ENCODE peak calls at places on chromosome 14, in seven cellular contexts. Y is GM23248; Q is cardiac muscle cell; U is CD4-positive, alpha-beta T cell; I is HCT116; C is iPS DF 6.9; J is Peyer's patch. A is an unnamed sample. For H3K27me3, the result is how much of the 10 kb centered on the place peaks cover.

GRCh38 chr14:91889477-91890211 is 22.3 kb upstream of the TC2N start:
- DNase-seq in Y (no peak), Q (no peak), U (no peak), I (no peak), C (no peak), J (peak), A (no peak)

GRCh38 chr14:49640540-49641417 is 5.7 kb upstream of the DNAAF2 start:
- DNase-seq in Y (no peak), Q (no peak), U (no peak), I (no peak), C (no peak), J (peak), A (no peak)

GRCh38 chr14:104399432-104400155 is 180.0 kb upstream of the C14orf180 start:
- DNase-seq in Y (no peak), Q (no peak), U (peak), I (no peak), C (no peak), J (no peak), A (no peak)

GRCh38 chr14:22866874-22867273 is 4.7 kb upstream of the LRP10 start:
- DNase-seq in Y (no peak), Q (no peak), U (no peak), I (no peak), C (no peak), J (no peak), A (no peak)

GRCh38 chr14:31173120-31173837 is 34.3 kb downstream of the HECTD1 start:
- DNase-seq in Y (no peak), Q (no peak), U (no peak), I (no peak), C (no peak), J (no peak), A (no peak)

GRCh38 chr14:77593501-77593911 is 22.9 kb downstream of the SPTLC2 start:
- DNase-seq in Y (peak), Q (peak), U (no peak), I (no peak), C (no peak), J (no peak), A (no peak)

GRCh38 chr14:51041853-51042252 is 53.1 kb downstream of the TRIM9 start:
- DNase-seq in Y (no peak), Q (no peak), U (no peak), I (no peak), C (no peak), J (no peak), A (no peak)

GRCh38 chr14:103871596-103872480 is 24.5 kb upstream of the PPP1R13B start:
- DNase-seq in Y (peak), Q (peak), U (peak), I (no peak), C (no peak), J (peak), A (peak)

GRCh38 chr14:68734231-68734732 is 58.6 kb downstream of the ZFP36L1 start:
- DNase-seq in Y (no peak), Q (no peak), U (peak), I (no peak), C (no peak), J (no peak), A (no peak)

GRCh38 chr14:35221462-35221861 is 70.7 kb upstream of the PSMA6 start:
- DNase-seq in Y (peak), Q (no peak), U (no peak), I (no peak), C (no peak), J (no peak), A (no peak)

GRCh38 chr14:75984674-75985073 is 889 bp upstream of the IFT43 start:
- DNase-seq in Y (no peak), Q (no peak), U (no peak), I (no peak), C (no peak), J (no peak), A (no peak)

GRCh38 chr14:37253905-37254304 is 56.2 kb downstream of the MIPOL1 start:
- DNase-seq in Y (peak), Q (peak), U (no peak), I (no peak), C (no peak), J (no peak), A (peak)

GRCh38 chr14:77257700-77258099 is 13.3 kb downstream of the NGB start:
- DNase-seq in Y (no peak), Q (no peak), U (no peak), I (no peak), C (no peak), J (no peak), A (no peak)

GRCh38 chr14:56216631-56217379 is 98.6 kb downstream of the PELI2 start:
- DNase-seq in Y (peak), Q (peak), U (peak), I (no peak), C (no peak), J (peak), A (peak)

GRCh38 chr14:68668531-68668930 is 124.3 kb downstream of the ZFP36L1 start:
- DNase-seq in Y (no peak), Q (no peak), U (no peak), I (no peak), C (no peak), J (peak), A (no peak)

GRCh38 chr14:94611179-94611578 is 1.0 kb upstream of the SERPINA3 start:
- DNase-seq in Y (no peak), Q (no peak), U (no peak), I (no peak), C (no peak), J (no peak), A (no peak)

GRCh38 chr14:46550836-46551235 is 100.7 kb downstream of the RPL10L start:
- DNase-seq in Y (no peak), Q (no peak), U (no peak), I (no peak), C (no peak), J (no peak), A (no peak)

GRCh38 chr14:51147183-51147582 is 52.3 kb upstream of the TRIM9 start:
- DNase-seq in Y (peak), Q (peak), U (no peak), I (no peak), C (no peak), J (no peak), A (no peak)

GRCh38 chr14:67934087-67934486 is 114.5 kb downstream of the RAD51B start:
- DNase-seq in Y (peak), Q (peak), U (no peak), I (peak), C (peak), J (peak), A (peak)

GRCh38 chr14:75982724-75983358 is 1.0 kb upstream of the TGFB3 start:
- DNase-seq in Y (peak), Q (peak), U (no peak), I (no peak), C (no peak), J (peak), A (peak)

GRCh38 chr14:35444104-35444503 is 39.6 kb upstream of the NFKBIA start:
- DNase-seq in Y (no peak), Q (no peak), U (no peak), I (no peak), C (no peak), J (no peak), A (no peak)

GRCh38 chr14:39050389-39050788 is 52.6 kb downstream of the SEC23A start:
- DNase-seq in Y (peak), Q (peak), U (no peak), I (no peak), C (no peak), J (no peak), A (no peak)

GRCh38 chr14:34030864-34031263 is 80.0 kb upstream of the EGLN3 start:
- DNase-seq in Y (peak), Q (peak), U (no peak), I (no peak), C (no peak), J (peak), A (peak)

GRCh38 chr14:23078692-23079116 is 16.2 kb downstream of the ACIN1 start:
- DNase-seq in Y (peak), Q (peak), U (no peak), I (no peak), C (no peak), J (peak), A (peak)

GRCh38 chr14:90239139-90239538 is 17.2 kb upstream of the PSMC1 start:
- DNase-seq in Y (no peak), Q (peak), U (no peak), I (peak), C (no peak), J (no peak), A (no peak)

GRCh38 chr14:66638688-66639087 is 130.7 kb downstream of the GPHN start:
- DNase-seq in Y (peak), Q (peak), U (no peak), I (no peak), C (no peak), J (no peak), A (no peak)

GRCh38 chr14:69633238-69633637 is 21.8 kb downstream of the SUSD6 start:
- DNase-seq in Y (no peak), Q (no peak), U (no peak), I (no peak), C (no peak), J (no peak), A (no peak)

GRCh38 chr14:68942281-68943035 is 36.6 kb downstream of the ACTN1 start:
- DNase-seq in Y (no peak), Q (peak), U (no peak), I (no peak), C (no peak), J (no peak), A (no peak)

GRCh38 chr14:75295491-75296338 is 17.1 kb downstream of the FOS start:
- DNase-seq in Y (peak), Q (peak), U (peak), I (no peak), C (no peak), J (peak), A (peak)

GRCh38 chr14:68379510-68380303 is 413.2 kb downstream of the ZFP36L1 start:
- DNase-seq in Y (peak), Q (no peak), U (peak), I (no peak), C (no peak), J (peak), A (no peak)

GRCh38 chr14:72559227-72559626 is 334.7 kb downstream of the DPF3 start:
- DNase-seq in Y (no peak), Q (no peak), U (no peak), I (no peak), C (no peak), J (no peak), A (no peak)

GRCh38 chr14:68621400-68622365 is 171.2 kb downstream of the ZFP36L1 start:
- DNase-seq in Y (peak), Q (peak), U (no peak), I (no peak), C (no peak), J (peak), A (no peak)

GRCh38 chr14:38866461-38866860 is 236.6 kb downstream of the SEC23A start:
- DNase-seq in Y (no peak), Q (no peak), U (no peak), I (no peak), C (no peak), J (no peak), A (no peak)

GRCh38 chr14:80364274-80364673 is 153.0 kb upstream of the DIO2 start:
- DNase-seq in Y (peak), Q (peak), U (no peak), I (no peak), C (no peak), J (no peak), A (no peak)

GRCh38 chr14:50233335-50234250 is 2.2 kb upstream of the SOS2 start:
- DNase-seq in Y (no peak), Q (no peak), U (no peak), I (no peak), C (no peak), J (no peak), A (no peak)

GRCh38 chr14:26381405-26381804 is 216.4 kb downstream of the NOVA1 start:
- DNase-seq in Y (no peak), Q (no peak), U (no peak), I (no peak), C (no peak), J (no peak), A (no peak)

GRCh38 chr14:76844223-76844622 is 18.0 kb downstream of the LRRC74A start:
- DNase-seq in Y (peak), Q (peak), U (peak), I (peak), C (no peak), J (peak), A (peak)

GRCh38 chr14:60514378-60515243 is 5.7 kb downstream of the SIX6 start:
- DNase-seq in Y (peak), Q (peak), U (no peak), I (no peak), C (no peak), J (no peak), A (no peak)

GRCh38 chr14:60510976-60511599 is 2.1 kb downstream of the SIX6 start:
- DNase-seq in Y (no peak), Q (no peak), U (no peak), I (no peak), C (no peak), J (no peak), A (no peak)

GRCh38 chr14:60515244-60515695 is 6.3 kb downstream of the SIX6 start:
- DNase-seq in Y (no peak), Q (no peak), U (no peak), I (no peak), C (no peak), J (no peak), A (no peak)

GRCh38 chr14:60510254-60510975 is 1.5 kb downstream of the SIX6 start:
- DNase-seq in Y (no peak), Q (no peak), U (no peak), I (no peak), C (no peak), J (no peak), A (no peak)

DNA sequence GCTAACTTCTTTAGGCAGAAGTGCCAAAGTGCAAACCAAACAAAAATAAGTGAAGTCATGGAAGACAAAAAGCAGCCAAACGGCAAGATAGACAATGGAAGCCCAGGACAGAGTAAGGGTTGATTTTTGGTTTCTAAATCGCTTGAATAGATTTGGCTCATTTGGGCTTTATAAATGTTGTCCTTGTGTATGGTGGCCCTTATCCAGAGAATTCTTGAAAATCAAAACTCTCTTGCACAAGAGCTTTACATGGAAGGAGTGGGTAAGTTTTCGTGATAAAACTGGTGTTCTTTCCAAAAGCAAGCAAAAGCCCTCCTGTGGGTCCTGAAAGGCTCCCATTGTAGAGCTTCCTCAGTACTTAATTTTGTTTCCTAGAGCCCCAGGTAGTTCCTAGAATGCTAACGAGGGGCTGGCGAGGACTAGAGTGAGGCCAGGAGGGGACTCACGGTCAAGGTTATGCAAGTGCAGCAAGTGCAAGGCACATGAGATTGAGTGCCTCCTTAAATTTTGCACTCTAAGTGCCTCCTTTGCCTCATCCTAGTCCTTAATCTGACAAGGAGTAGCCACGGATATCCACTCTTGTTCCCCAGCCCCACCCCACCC is 4.1 kb downstream of the SIX6 start:
- DNase-seq in Y (no peak), Q (no peak), U (no peak), I (no peak), C (no peak), J (no peak), A (no peak)
- H3K27me3 ChIP-seq in Y (half or more), Q (half or more), U (half or more), I (under half), C (half or more), J (half or more), A (half or more)

GRCh38 chr14:65604535-65604934 is 192.0 kb downstream of the FUT8 start:
- DNase-seq in Y (no peak), Q (no peak), U (no peak), I (no peak), C (no peak), J (no peak), A (no peak)
- H3K27me3 ChIP-seq in Y (under half), Q (under half), U (under half), I (under half), C (under half), J (under half), A (under half)

DNA sequence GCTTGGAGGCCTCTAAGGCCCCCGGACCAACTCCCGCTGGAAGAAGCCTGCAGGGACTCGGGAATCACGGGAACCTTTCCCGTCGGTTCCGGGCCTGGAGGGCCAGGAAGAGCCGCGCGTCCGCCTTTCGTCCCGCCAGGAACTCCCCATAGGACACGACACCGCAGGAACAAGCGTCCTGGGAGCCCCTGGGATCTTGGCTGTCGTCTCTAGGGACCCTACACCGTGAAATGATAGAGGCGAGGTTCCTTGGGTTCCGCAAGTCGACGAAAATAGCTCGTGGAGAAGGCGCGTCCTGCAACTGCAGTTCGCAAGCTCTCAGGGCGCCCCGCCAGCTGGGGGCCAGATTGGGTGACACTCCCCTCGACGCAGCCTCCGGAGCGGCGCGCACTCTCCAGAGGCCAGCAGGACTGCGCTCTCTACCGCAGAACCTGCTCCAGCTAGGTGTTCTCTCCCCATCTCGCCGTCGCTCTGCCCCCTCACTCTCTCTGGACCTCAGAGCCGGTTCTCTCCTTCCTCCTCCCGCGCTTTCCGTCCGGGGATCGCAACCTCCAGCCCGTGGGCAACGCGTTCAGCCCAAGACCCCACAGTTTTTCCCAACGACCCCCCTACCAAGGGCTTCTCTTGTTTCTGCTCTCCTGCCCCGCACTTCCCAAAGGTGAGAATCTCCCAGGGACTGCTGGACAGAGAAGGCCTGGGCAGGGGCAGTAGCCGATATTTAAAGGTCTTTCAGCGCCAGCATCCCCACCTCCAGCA is 776 bp downstream of the BMP4 start:
- DNase-seq in Y (peak), Q (peak), U (no peak), I (no peak), C (no peak), J (peak), A (peak)
- H3K27me3 ChIP-seq in Y (half or more), Q (half or more), U (half or more), I (under half), C (under half), J (under half), A (under half)

GRCh38 chr14:93228550-93228949 is 21.5 kb downstream of the UBR7 start:
- DNase-seq in Y (no peak), Q (no peak), U (no peak), I (no peak), C (no peak), J (no peak), A (no peak)
- H3K27me3 ChIP-seq in Y (under half), Q (under half), U (under half), I (under half), C (under half), J (under half), A (under half)

GRCh38 chr14:60646202-60646886 is 2.9 kb downstream of the SIX1 start:
- DNase-seq in Y (peak), Q (no peak), U (no peak), I (no peak), C (no peak), J (no peak), A (no peak)

GRCh38 chr14:60647081-60647836 is 2.0 kb downstream of the SIX1 start:
- DNase-seq in Y (peak), Q (peak), U (no peak), I (no peak), C (no peak), J (no peak), A (no peak)

GRCh38 chr14:60643443-60644402 is 5.6 kb downstream of the SIX1 start:
- DNase-seq in Y (peak), Q (no peak), U (no peak), I (no peak), C (no peak), J (no peak), A (no peak)

GRCh38 chr14:60642790-60643397 is 6.4 kb downstream of the SIX1 start:
- DNase-seq in Y (no peak), Q (no peak), U (no peak), I (no peak), C (no peak), J (no peak), A (no peak)

GRCh38 chr14:60645191-60645590 is 4.1 kb downstream of the SIX1 start:
- DNase-seq in Y (peak), Q (no peak), U (no peak), I (no peak), C (no peak), J (no peak), A (no peak)
- H3K27me3 ChIP-seq in Y (under half), Q (half or more), U (half or more), I (under half), C (half or more), J (half or more), A (half or more)

DNA sequence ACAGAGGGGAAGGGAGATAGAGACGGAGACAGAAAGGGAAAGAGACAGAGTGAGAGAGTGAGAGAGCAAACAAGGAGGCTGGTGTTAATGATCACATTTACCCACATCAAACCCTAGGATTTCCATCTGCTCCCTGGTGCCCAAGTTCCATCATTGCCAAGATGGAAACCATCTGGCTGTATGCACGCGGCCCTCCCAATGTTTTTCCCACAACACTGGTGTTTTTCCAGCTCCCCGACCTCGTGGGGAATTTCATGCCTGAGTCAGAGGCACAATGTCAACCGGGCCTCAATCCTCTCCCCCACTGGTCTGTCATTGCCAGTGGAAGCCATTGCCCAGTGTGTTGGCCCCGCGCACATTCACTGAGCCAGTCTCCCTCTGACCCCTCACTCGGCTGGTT is 19.9 kb upstream of the BDKRB2 start:
- DNase-seq in Y (peak), Q (peak), U (no peak), I (no peak), C (no peak), J (no peak), A (no peak)
- H3K27me3 ChIP-seq in Y (under half), Q (under half), U (under half), I (under half), C (under half), J (under half), A (under half)

DNA sequence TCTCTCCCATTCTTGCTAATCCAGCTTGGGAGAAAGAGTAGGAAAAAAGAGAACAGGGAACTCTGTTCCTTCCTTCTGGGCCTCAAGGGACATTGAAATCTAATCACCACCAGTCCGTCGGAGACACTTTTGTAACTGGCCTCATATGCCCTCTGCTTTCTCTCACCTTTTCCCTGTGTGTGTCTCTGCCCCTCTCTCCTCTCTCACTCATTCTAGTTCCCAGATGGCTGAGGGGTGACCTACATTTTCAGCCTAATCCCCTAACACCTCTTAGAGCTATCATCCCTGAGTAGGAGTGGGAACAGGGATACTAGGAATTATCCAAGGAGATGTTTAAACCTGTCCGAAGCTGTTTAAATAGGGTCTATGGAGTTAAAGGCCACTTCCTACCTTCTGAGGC is 8.9 kb upstream of the PCK2 start:
- DNase-seq in Y (no peak), Q (no peak), U (no peak), I (no peak), C (no peak), J (no peak), A (no peak)
- H3K27me3 ChIP-seq in Y (under half), Q (under half), U (under half), I (under half), C (under half), J (under half), A (under half)